ENCODE peak calls at places on chromosomes 6 and 20, in five cellular contexts. One of them, this sample, is unnamed.

GRCh38 chr6:17472653-17473183 is 79.3 kb downstream of the CAP2 start:
- DNase-seq in ovary: no peak
- DNase-seq in chondrocyte: no peak
- DNase-seq in smooth muscle cell of the brain vasculature: no peak
- DNase-seq in HCT116: no peak
- DNase-seq in this sample: no peak

GRCh38 chr6:167474171-167474570 is 149.3 kb downstream of the TTLL2 start:
- DNase-seq in smooth muscle cell of the brain vasculature: no peak
- DNase-seq in chondrocyte: no peak
- DNase-seq in HCT116: no peak
- DNase-seq in ovary: no peak
- DNase-seq in this sample: no peak

GRCh38 chr6:34884996-34885395 is 2.8 kb downstream of the TAF11 start:
- DNase-seq in ovary: no peak
- DNase-seq in smooth muscle cell of the brain vasculature: no peak
- DNase-seq in HCT116: no peak
- DNase-seq in chondrocyte: no peak
- DNase-seq in this sample: no peak

GRCh38 chr20:57672164-57672563 is 37.7 kb downstream of the PMEPA1 start:
- DNase-seq in ovary: peak; percentile 65
- DNase-seq in smooth muscle cell of the brain vasculature: no peak
- DNase-seq in chondrocyte: no peak
- DNase-seq in HCT116: no peak
- DNase-seq in this sample: peak; percentile 78

GRCh38 chr6:92577077-92577719 is 842.2 kb downstream of the EPHA7 start:
- DNase-seq in HCT116: no peak
- DNase-seq in chondrocyte: no peak
- DNase-seq in smooth muscle cell of the brain vasculature: peak; percentile 3
- DNase-seq in ovary: no peak
- DNase-seq in this sample: peak; percentile 16

GRCh38 chr20:37323985-37324384 is 22.0 kb upstream of the SRC start:
- DNase-seq in HCT116: no peak
- DNase-seq in chondrocyte: no peak
- DNase-seq in ovary: no peak
- DNase-seq in smooth muscle cell of the brain vasculature: no peak
- DNase-seq in this sample: no peak

GRCh38 chr6:107061125-107062020 is 33.4 kb downstream of the MTRES1 start:
- DNase-seq in ovary: no peak
- DNase-seq in chondrocyte: no peak
- DNase-seq in HCT116: no peak
- DNase-seq in smooth muscle cell of the brain vasculature: no peak
- DNase-seq in this sample: no peak

GRCh38 chr6:41634657-41635056 is 3.6 kb upstream of the MDFI start:
- DNase-seq in ovary: no peak
- DNase-seq in chondrocyte: peak; percentile 68
- DNase-seq in HCT116: no peak
- DNase-seq in smooth muscle cell of the brain vasculature: no peak
- DNase-seq in this sample: no peak